ENCODE peak calls at places on chromosomes 11 and 22, in nine cellular contexts. One of them, this sample, is unnamed.

GRCh38 chr11:13009921-13010736 is 1.0 kb downstream of the RASSF10 start:
- DNase-seq in brain microvascular endothelial cell: no peak
- DNase-seq in stomach: peak; percentile 54
- DNase-seq in right lobe of liver: peak; percentile 82
- DNase-seq in AG04450: no peak
- DNase-seq in A549: peak; percentile 53
- DNase-seq in nephron progenitor cell: peak; percentile 56
- DNase-seq in WTC11: peak; percentile 62
- DNase-seq in AG09309: no peak
- DNase-seq in this sample: peak; percentile 51

GRCh38 chr11:32884770-32885384 is 7.7 kb upstream of the QSER1 start:
- DNase-seq in A549: peak; percentile 34
- DNase-seq in stomach: no peak
- DNase-seq in nephron progenitor cell: no peak
- DNase-seq in brain microvascular endothelial cell: peak; percentile 9
- DNase-seq in AG09309: no peak
- DNase-seq in AG04450: no peak
- DNase-seq in right lobe of liver: no peak
- DNase-seq in WTC11: no peak
- DNase-seq in this sample: peak; percentile 4

GRCh38 chr22:36641902-36642640 is 61.5 kb downstream of the CACNG2 start:
- DNase-seq in nephron progenitor cell: no peak
- DNase-seq in WTC11: no peak
- DNase-seq in stomach: no peak
- DNase-seq in AG04450: no peak
- DNase-seq in brain microvascular endothelial cell: peak; percentile 9
- DNase-seq in right lobe of liver: no peak
- DNase-seq in AG09309: peak; percentile 50
- DNase-seq in A549: peak; percentile 20
- DNase-seq in this sample: no peak

GRCh38 chr11:71451596-71452353 is 1.2 kb upstream of the NADSYN1 start:
- DNase-seq in WTC11: peak; percentile 62
- DNase-seq in stomach: no peak
- DNase-seq in A549: no peak
- DNase-seq in brain microvascular endothelial cell: no peak
- DNase-seq in right lobe of liver: peak; percentile 45
- DNase-seq in nephron progenitor cell: peak; percentile 29
- DNase-seq in AG09309: no peak
- DNase-seq in AG04450: no peak
- DNase-seq in this sample: peak; percentile 43

GRCh38 chr22:33873186-33873585 is 47.1 kb downstream of the LARGE1 start:
- DNase-seq in A549: no peak
- DNase-seq in AG04450: no peak
- DNase-seq in nephron progenitor cell: no peak
- DNase-seq in WTC11: no peak
- DNase-seq in brain microvascular endothelial cell: no peak
- DNase-seq in stomach: peak; percentile 63
- DNase-seq in AG09309: no peak
- DNase-seq in right lobe of liver: no peak
- DNase-seq in this sample: no peak

GRCh38 chr11:57473208-57473930 is 13.0 kb downstream of the RTN4RL2 start:
- DNase-seq in A549: no peak
- DNase-seq in right lobe of liver: no peak
- DNase-seq in AG04450: no peak
- DNase-seq in nephron progenitor cell: no peak
- DNase-seq in stomach: no peak
- DNase-seq in AG09309: no peak
- DNase-seq in WTC11: no peak
- DNase-seq in brain microvascular endothelial cell: no peak
- DNase-seq in this sample: no peak

GRCh38 chr22:26534874-26535470 is 22.7 kb upstream of the TFIP11 start:
- DNase-seq in AG04450: no peak
- DNase-seq in nephron progenitor cell: no peak
- DNase-seq in right lobe of liver: no peak
- DNase-seq in stomach: no peak
- DNase-seq in WTC11: no peak
- DNase-seq in AG09309: no peak
- DNase-seq in brain microvascular endothelial cell: no peak
- DNase-seq in A549: no peak
- DNase-seq in this sample: no peak

GRCh38 chr22:43635101-43635500 is 177.0 kb downstream of the EFCAB6 start:
- DNase-seq in brain microvascular endothelial cell: no peak
- DNase-seq in A549: no peak
- DNase-seq in stomach: no peak
- DNase-seq in right lobe of liver: no peak
- DNase-seq in WTC11: no peak
- DNase-seq in AG04450: no peak
- DNase-seq in AG09309: no peak
- DNase-seq in nephron progenitor cell: no peak
- DNase-seq in this sample: no peak

GRCh38 chr11:129354688-129355087 is 21.0 kb upstream of the BARX2 start:
- DNase-seq in A549: no peak
- DNase-seq in nephron progenitor cell: no peak
- DNase-seq in brain microvascular endothelial cell: no peak
- DNase-seq in WTC11: no peak
- DNase-seq in stomach: no peak
- DNase-seq in AG09309: no peak
- DNase-seq in right lobe of liver: no peak
- DNase-seq in AG04450: no peak
- DNase-seq in this sample: no peak

GRCh38 chr11:67281552-67282150 is 7.5 kb upstream of the ANKRD13D start:
- DNase-seq in right lobe of liver: peak; percentile 48
- DNase-seq in A549: no peak
- DNase-seq in brain microvascular endothelial cell: no peak
- DNase-seq in AG04450: no peak
- DNase-seq in stomach: no peak
- DNase-seq in WTC11: no peak
- DNase-seq in nephron progenitor cell: no peak
- DNase-seq in AG09309: no peak
- DNase-seq in this sample: no peak

DNA sequence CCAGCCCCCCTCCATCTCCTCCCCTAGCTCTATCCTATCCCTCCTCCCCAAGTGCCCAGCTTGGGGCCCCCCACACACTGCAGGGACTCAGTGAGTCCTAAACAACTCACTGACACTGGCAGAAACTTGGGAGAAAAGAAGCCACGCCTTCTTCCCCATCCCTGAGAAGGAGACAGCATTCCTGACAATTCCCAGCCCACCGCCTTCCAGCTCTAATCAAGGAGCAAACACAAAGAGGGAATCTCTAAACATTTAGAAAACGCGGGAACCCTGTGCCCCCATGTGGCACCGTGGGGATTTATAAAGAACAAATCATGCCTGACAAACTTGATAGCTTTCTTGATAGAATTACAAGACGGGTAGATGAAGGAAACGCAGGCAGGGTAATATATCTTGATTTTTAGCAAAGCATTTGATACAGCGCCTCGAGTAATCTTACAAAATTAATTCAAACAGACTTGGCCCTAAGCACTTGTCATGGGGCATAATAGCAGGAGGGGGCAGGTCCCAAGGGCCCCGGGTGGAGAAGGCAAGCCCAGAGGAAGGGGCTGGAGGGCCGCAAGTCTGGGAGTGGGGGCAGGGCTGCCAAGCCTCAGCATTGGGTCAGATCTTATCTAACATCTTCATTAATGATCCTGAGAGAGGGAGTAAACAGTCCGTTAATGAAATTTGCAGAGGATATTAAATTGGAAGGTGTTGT is 4.6 kb downstream of the CHST1 start:
- DNase-seq in stomach: no peak
- DNase-seq in WTC11: no peak
- DNase-seq in AG09309: no peak
- DNase-seq in AG04450: no peak
- DNase-seq in nephron progenitor cell: no peak
- DNase-seq in right lobe of liver: no peak
- DNase-seq in A549: no peak
- DNase-seq in brain microvascular endothelial cell: no peak
- DNase-seq in this sample: no peak
- TF ChIP-seq CTCF in stomach: no peak
- TF ChIP-seq CTCF in WTC11: no peak
- TF ChIP-seq CTCF in AG09309: no peak
- TF ChIP-seq CTCF in AG04450: no peak
- TF ChIP-seq CTCF in nephron progenitor cell: no peak
- TF ChIP-seq CTCF in right lobe of liver: no peak
- TF ChIP-seq CTCF in A549: no peak
- TF ChIP-seq CTCF in brain microvascular endothelial cell: no peak
- TF ChIP-seq CTCF in this sample: no peak

DNA sequence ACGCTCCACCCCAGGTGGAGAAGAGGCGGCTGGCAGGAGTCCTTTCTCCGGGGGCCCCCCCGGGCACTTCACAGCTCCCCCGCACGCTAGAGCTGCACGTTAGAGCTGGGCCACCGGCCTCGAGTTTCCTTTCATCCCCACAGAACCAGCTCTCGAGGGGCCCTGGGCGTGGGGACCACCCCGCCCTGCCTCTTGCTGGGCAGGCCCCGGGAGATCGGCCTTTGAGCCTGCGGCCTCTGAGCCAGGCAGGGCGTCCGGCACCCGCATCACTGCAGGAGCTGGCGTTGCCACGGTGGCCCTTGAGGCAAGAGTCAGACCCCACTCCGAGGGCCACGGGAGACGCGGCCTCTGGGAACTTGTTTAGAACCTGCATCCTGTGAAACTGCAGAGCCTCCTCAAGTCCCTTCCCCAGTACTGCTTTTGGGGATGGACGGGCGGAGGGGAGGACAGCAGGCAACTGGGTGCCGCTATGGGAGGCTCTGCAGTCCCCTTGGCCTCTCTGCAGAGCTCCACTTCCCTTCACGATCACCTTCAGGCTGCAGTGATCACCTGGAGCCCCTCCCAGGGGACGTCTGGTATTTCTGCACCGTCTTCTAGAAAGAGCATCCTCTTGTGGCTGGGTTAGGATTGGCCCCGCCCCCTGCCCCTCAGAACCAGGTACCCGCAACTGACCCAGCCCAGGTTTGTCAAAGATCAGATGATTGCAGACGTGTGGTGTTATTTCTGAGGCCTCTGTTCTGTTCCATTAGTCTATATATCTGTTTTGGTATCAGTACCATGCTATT is 13.9 kb upstream of the GAL start:
- DNase-seq in AG04450: no peak
- DNase-seq in right lobe of liver: no peak
- DNase-seq in stomach: no peak
- DNase-seq in nephron progenitor cell: no peak
- DNase-seq in AG09309: no peak
- DNase-seq in A549: no peak
- DNase-seq in WTC11: peak; percentile 61
- DNase-seq in brain microvascular endothelial cell: no peak
- DNase-seq in this sample: no peak
- TF ChIP-seq CTCF in AG04450: no peak
- TF ChIP-seq CTCF in right lobe of liver: no peak
- TF ChIP-seq CTCF in stomach: no peak
- TF ChIP-seq CTCF in nephron progenitor cell: no peak
- TF ChIP-seq CTCF in AG09309: no peak
- TF ChIP-seq CTCF in A549: no peak
- TF ChIP-seq CTCF in WTC11: no peak
- TF ChIP-seq CTCF in brain microvascular endothelial cell: no peak
- TF ChIP-seq CTCF in this sample: no peak

DNA sequence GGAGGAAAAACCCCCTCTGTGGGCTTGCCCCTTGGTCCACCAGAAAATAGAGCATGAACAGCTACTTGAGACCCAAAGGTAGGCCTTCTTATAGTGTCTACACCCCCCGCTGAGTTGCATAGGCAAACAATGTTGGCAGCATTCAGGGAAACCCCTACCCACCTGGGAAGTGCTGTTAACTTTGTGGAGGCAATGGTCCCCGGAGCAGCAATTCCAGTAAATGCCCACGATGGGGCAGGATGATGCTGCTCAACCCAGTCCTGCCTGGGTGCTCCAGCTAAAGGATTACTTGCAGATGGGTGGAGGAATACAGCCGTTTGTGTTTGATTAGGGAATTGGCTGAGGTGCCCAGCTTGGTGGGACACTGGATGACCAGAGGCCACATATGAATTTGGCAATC is 381.3 kb upstream of the ANO5 start:
- DNase-seq in stomach: no peak
- DNase-seq in A549: peak; percentile 27
- DNase-seq in nephron progenitor cell: no peak
- DNase-seq in WTC11: peak; percentile 59
- DNase-seq in brain microvascular endothelial cell: no peak
- DNase-seq in right lobe of liver: no peak
- DNase-seq in AG09309: no peak
- DNase-seq in AG04450: no peak
- DNase-seq in this sample: no peak
- TF ChIP-seq CTCF in stomach: no peak
- TF ChIP-seq CTCF in A549: no peak
- TF ChIP-seq CTCF in nephron progenitor cell: no peak
- TF ChIP-seq CTCF in WTC11: peak; percentile 20
- TF ChIP-seq CTCF in brain microvascular endothelial cell: no peak
- TF ChIP-seq CTCF in right lobe of liver: no peak
- TF ChIP-seq CTCF in AG09309: no peak
- TF ChIP-seq CTCF in AG04450: no peak
- TF ChIP-seq CTCF in this sample: no peak

GRCh38 chr11:111734383-111735261 is 31.6 kb downstream of the PPP2R1B start:
- DNase-seq in nephron progenitor cell: no peak
- DNase-seq in brain microvascular endothelial cell: no peak
- DNase-seq in AG09309: no peak
- DNase-seq in WTC11: no peak
- DNase-seq in AG04450: no peak
- DNase-seq in stomach: no peak
- DNase-seq in A549: no peak
- DNase-seq in right lobe of liver: no peak
- DNase-seq in this sample: no peak

GRCh38 chr11:111733655-111734088 is 32.5 kb downstream of the PPP2R1B start:
- DNase-seq in AG04450: no peak
- DNase-seq in nephron progenitor cell: no peak
- DNase-seq in right lobe of liver: peak; percentile 60
- DNase-seq in A549: no peak
- DNase-seq in WTC11: no peak
- DNase-seq in AG09309: no peak
- DNase-seq in stomach: no peak
- DNase-seq in brain microvascular endothelial cell: no peak
- DNase-seq in this sample: no peak

GRCh38 chr11:111730871-111731591 is 35.2 kb downstream of the PPP2R1B start:
- DNase-seq in nephron progenitor cell: no peak
- DNase-seq in stomach: peak; percentile 76
- DNase-seq in A549: peak; percentile 62
- DNase-seq in WTC11: no peak
- DNase-seq in AG04450: no peak
- DNase-seq in right lobe of liver: peak; percentile 92
- DNase-seq in brain microvascular endothelial cell: peak; percentile 90
- DNase-seq in AG09309: no peak
- DNase-seq in this sample: no peak

GRCh38 chr11:111731839-111732238 is 34.4 kb downstream of the PPP2R1B start:
- DNase-seq in A549: no peak
- DNase-seq in WTC11: no peak
- DNase-seq in brain microvascular endothelial cell: no peak
- DNase-seq in stomach: no peak
- DNase-seq in right lobe of liver: no peak
- DNase-seq in AG04450: no peak
- DNase-seq in nephron progenitor cell: no peak
- DNase-seq in AG09309: no peak
- DNase-seq in this sample: no peak

DNA sequence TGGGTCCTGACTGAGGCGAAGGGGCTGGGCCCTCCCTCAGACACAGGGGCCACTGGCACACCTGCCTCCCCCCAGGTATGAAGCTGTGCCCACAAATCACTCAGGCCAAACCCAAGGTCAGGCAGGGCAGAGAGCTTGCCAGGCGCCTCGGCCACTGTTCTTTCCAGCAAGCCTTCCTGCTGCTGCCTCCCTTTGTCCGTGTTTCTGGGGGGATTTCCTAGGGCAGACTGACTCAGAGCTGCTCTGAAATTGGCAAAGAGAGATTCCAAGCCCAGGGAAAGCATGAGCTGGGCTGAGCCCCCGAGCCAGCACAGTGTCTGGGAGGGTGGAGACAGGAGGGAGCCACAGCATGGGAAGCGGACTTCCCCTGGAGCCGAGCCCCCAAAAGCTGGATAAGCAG is 33.2 kb downstream of the PPP2R1B start:
- DNase-seq in AG09309: peak; percentile 52
- DNase-seq in A549: no peak
- DNase-seq in WTC11: no peak
- DNase-seq in right lobe of liver: peak; percentile 51
- DNase-seq in stomach: no peak
- DNase-seq in brain microvascular endothelial cell: peak; percentile 76
- DNase-seq in AG04450: peak; percentile 68
- DNase-seq in nephron progenitor cell: no peak
- DNase-seq in this sample: no peak
- TF ChIP-seq CTCF in AG09309: no peak
- TF ChIP-seq CTCF in A549: no peak
- TF ChIP-seq CTCF in WTC11: no peak
- TF ChIP-seq CTCF in right lobe of liver: no peak
- TF ChIP-seq CTCF in stomach: no peak
- TF ChIP-seq CTCF in brain microvascular endothelial cell: no peak
- TF ChIP-seq CTCF in AG04450: no peak
- TF ChIP-seq CTCF in nephron progenitor cell: no peak
- TF ChIP-seq CTCF in this sample: no peak